ENCODE peak calls at places on chromosomes 4 and X, in seven cellular contexts. One of them, this sample, is unnamed.

GRCh38 chr4:72295966-72296557 is 264.3 kb downstream of the NPFFR2 start:
- DNase-seq in AG10803: peak
- DNase-seq in upper lobe of right lung: no peak
- DNase-seq in SK-N-SH: peak
- DNase-seq in PC-3: peak
- DNase-seq in mucosa of descending colon: no peak
- DNase-seq in heart right ventricle: no peak
- DNase-seq in this sample: peak

GRCh38 chr4:101292901-101293300 is 54.4 kb downstream of the PPP3CA start:
- DNase-seq in AG10803: peak
- DNase-seq in upper lobe of right lung: no peak
- DNase-seq in SK-N-SH: no peak
- DNase-seq in PC-3: no peak
- DNase-seq in mucosa of descending colon: no peak
- DNase-seq in heart right ventricle: no peak
- DNase-seq in this sample: no peak

GRCh38 chrX:5775985-5776384 is 452.7 kb downstream of the NLGN4X start:
- DNase-seq in AG10803: no peak
- DNase-seq in upper lobe of right lung: no peak
- DNase-seq in SK-N-SH: no peak
- DNase-seq in PC-3: no peak
- DNase-seq in mucosa of descending colon: no peak
- DNase-seq in heart right ventricle: no peak
- DNase-seq in this sample: no peak

GRCh38 chr4:136713140-136713539 is 819.2 kb downstream of the PCDH18 start:
- DNase-seq in AG10803: no peak
- DNase-seq in upper lobe of right lung: no peak
- DNase-seq in SK-N-SH: no peak
- DNase-seq in PC-3: peak
- DNase-seq in mucosa of descending colon: no peak
- DNase-seq in heart right ventricle: no peak
- DNase-seq in this sample: no peak

GRCh38 chr4:103018391-103019318 is 850 bp downstream of the SLC9B1 start:
- DNase-seq in AG10803: peak
- DNase-seq in upper lobe of right lung: peak
- DNase-seq in SK-N-SH: peak
- DNase-seq in PC-3: no peak
- DNase-seq in mucosa of descending colon: peak
- DNase-seq in heart right ventricle: peak
- DNase-seq in this sample: no peak

GRCh38 chr4:184014301-184014700 is 109.2 kb downstream of the STOX2 start:
- DNase-seq in AG10803: no peak
- DNase-seq in upper lobe of right lung: no peak
- DNase-seq in SK-N-SH: peak
- DNase-seq in PC-3: peak
- DNase-seq in mucosa of descending colon: no peak
- DNase-seq in heart right ventricle: no peak
- DNase-seq in this sample: no peak

GRCh38 chrX:121579016-121579760 is 531.8 kb downstream of the GLUD2 start:
- DNase-seq in AG10803: peak
- DNase-seq in upper lobe of right lung: no peak
- DNase-seq in SK-N-SH: peak
- DNase-seq in PC-3: peak
- DNase-seq in mucosa of descending colon: no peak
- DNase-seq in heart right ventricle: peak
- DNase-seq in this sample: peak

GRCh38 chrX:118251251-118251650 is 94.7 kb upstream of the WDR44 start:
- DNase-seq in AG10803: peak
- DNase-seq in upper lobe of right lung: no peak
- DNase-seq in SK-N-SH: no peak
- DNase-seq in PC-3: no peak
- DNase-seq in mucosa of descending colon: no peak
- DNase-seq in heart right ventricle: no peak
- DNase-seq in this sample: peak

GRCh38 chr4:105058177-105058812 is 88.4 kb upstream of the TET2 start:
- DNase-seq in AG10803: no peak
- DNase-seq in upper lobe of right lung: no peak
- DNase-seq in SK-N-SH: no peak
- DNase-seq in PC-3: peak
- DNase-seq in mucosa of descending colon: no peak
- DNase-seq in heart right ventricle: no peak
- DNase-seq in this sample: peak

GRCh38 chrX:150635952-150636351 is 57.2 kb upstream of the MTMR1 start:
- DNase-seq in AG10803: peak
- DNase-seq in upper lobe of right lung: no peak
- DNase-seq in SK-N-SH: no peak
- DNase-seq in PC-3: peak
- DNase-seq in mucosa of descending colon: no peak
- DNase-seq in heart right ventricle: no peak
- DNase-seq in this sample: peak

GRCh38 chr4:136329042-136329662 is 1203.1 kb downstream of the PCDH18 start:
- DNase-seq in AG10803: no peak
- DNase-seq in upper lobe of right lung: no peak
- DNase-seq in SK-N-SH: no peak
- DNase-seq in PC-3: peak
- DNase-seq in mucosa of descending colon: no peak
- DNase-seq in heart right ventricle: no peak
- DNase-seq in this sample: no peak

GRCh38 chr4:1842339-1842895 is 13.5 kb downstream of the LETM1 start:
- DNase-seq in AG10803: no peak
- DNase-seq in upper lobe of right lung: no peak
- DNase-seq in SK-N-SH: no peak
- DNase-seq in PC-3: no peak
- DNase-seq in mucosa of descending colon: no peak
- DNase-seq in heart right ventricle: no peak
- DNase-seq in this sample: no peak

GRCh38 chrX:133325422-133325821 is 89.9 kb downstream of the GPC4 start:
- DNase-seq in AG10803: no peak
- DNase-seq in upper lobe of right lung: no peak
- DNase-seq in SK-N-SH: no peak
- DNase-seq in PC-3: peak
- DNase-seq in mucosa of descending colon: no peak
- DNase-seq in heart right ventricle: no peak
- DNase-seq in this sample: no peak

GRCh38 chr4:115121351-115122043 is 8.1 kb upstream of the NDST4 start:
- DNase-seq in AG10803: no peak
- DNase-seq in upper lobe of right lung: no peak
- DNase-seq in SK-N-SH: no peak
- DNase-seq in PC-3: no peak
- DNase-seq in mucosa of descending colon: no peak
- DNase-seq in heart right ventricle: no peak
- DNase-seq in this sample: no peak

GRCh38 chr4:57191523-57192034 is 81.4 kb upstream of the IGFBP7 start:
- DNase-seq in AG10803: no peak
- DNase-seq in upper lobe of right lung: no peak
- DNase-seq in SK-N-SH: no peak
- DNase-seq in PC-3: peak
- DNase-seq in mucosa of descending colon: no peak
- DNase-seq in heart right ventricle: no peak
- DNase-seq in this sample: no peak

GRCh38 chr4:24002641-24002966 is 112.8 kb upstream of the PPARGC1A start:
- DNase-seq in AG10803: no peak
- DNase-seq in upper lobe of right lung: no peak
- DNase-seq in SK-N-SH: no peak
- DNase-seq in PC-3: no peak
- DNase-seq in mucosa of descending colon: no peak
- DNase-seq in heart right ventricle: no peak
- DNase-seq in this sample: no peak

GRCh38 chr4:86596802-86597201 is 2.7 kb downstream of the PTPN13 start:
- DNase-seq in AG10803: no peak
- DNase-seq in upper lobe of right lung: no peak
- DNase-seq in SK-N-SH: no peak
- DNase-seq in PC-3: peak
- DNase-seq in mucosa of descending colon: no peak
- DNase-seq in heart right ventricle: no peak
- DNase-seq in this sample: peak
- H3K4me3 ChIP-seq in AG10803: peak
- H3K4me3 ChIP-seq in upper lobe of right lung: peak
- H3K4me3 ChIP-seq in SK-N-SH: no peak
- H3K4me3 ChIP-seq in PC-3: peak
- H3K4me3 ChIP-seq in mucosa of descending colon: no peak
- H3K4me3 ChIP-seq in heart right ventricle: no peak
- H3K4me3 ChIP-seq in this sample: peak

DNA sequence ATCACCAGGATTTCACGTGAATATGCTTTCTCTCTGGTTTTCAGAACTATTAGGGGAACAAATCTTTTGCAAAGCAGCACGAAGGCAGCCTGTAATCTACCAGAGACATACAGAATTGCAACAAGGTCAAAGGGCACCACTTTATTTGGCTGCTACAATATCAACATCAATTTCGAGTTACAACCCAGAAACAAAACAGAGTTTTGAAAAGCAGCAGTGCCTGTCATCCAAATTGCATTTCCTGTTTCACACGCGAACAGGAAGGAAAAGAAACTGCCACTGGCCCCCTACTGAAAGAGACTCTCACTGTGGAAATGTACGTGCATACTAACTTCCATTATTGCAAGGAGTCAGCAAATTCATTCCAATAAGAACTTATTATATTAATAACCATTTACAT is 17.1 kb upstream of the C1QTNF7 start:
- DNase-seq in AG10803: no peak
- DNase-seq in upper lobe of right lung: no peak
- DNase-seq in SK-N-SH: peak
- DNase-seq in PC-3: no peak
- DNase-seq in mucosa of descending colon: no peak
- DNase-seq in heart right ventricle: no peak
- DNase-seq in this sample: peak
- H3K4me3 ChIP-seq in AG10803: no peak
- H3K4me3 ChIP-seq in upper lobe of right lung: no peak
- H3K4me3 ChIP-seq in SK-N-SH: no peak
- H3K4me3 ChIP-seq in PC-3: no peak
- H3K4me3 ChIP-seq in mucosa of descending colon: no peak
- H3K4me3 ChIP-seq in heart right ventricle: no peak
- H3K4me3 ChIP-seq in this sample: no peak

GRCh38 chr4:99058228-99058627 is 30.4 kb downstream of the ADH5 start:
- DNase-seq in AG10803: no peak
- DNase-seq in upper lobe of right lung: no peak
- DNase-seq in SK-N-SH: no peak
- DNase-seq in PC-3: no peak
- DNase-seq in mucosa of descending colon: no peak
- DNase-seq in heart right ventricle: peak
- DNase-seq in this sample: no peak
- H3K4me3 ChIP-seq in AG10803: no peak
- H3K4me3 ChIP-seq in upper lobe of right lung: no peak
- H3K4me3 ChIP-seq in SK-N-SH: no peak
- H3K4me3 ChIP-seq in PC-3: no peak
- H3K4me3 ChIP-seq in mucosa of descending colon: no peak
- H3K4me3 ChIP-seq in heart right ventricle: no peak
- H3K4me3 ChIP-seq in this sample: no peak

GRCh38 chr4:5892321-5893012 is 419 bp downstream of the CRMP1 start:
- DNase-seq in AG10803: no peak
- DNase-seq in upper lobe of right lung: no peak
- DNase-seq in SK-N-SH: peak
- DNase-seq in PC-3: no peak
- DNase-seq in mucosa of descending colon: no peak
- DNase-seq in heart right ventricle: no peak
- DNase-seq in this sample: no peak
- H3K4me3 ChIP-seq in AG10803: no peak
- H3K4me3 ChIP-seq in upper lobe of right lung: no peak
- H3K4me3 ChIP-seq in SK-N-SH: no peak
- H3K4me3 ChIP-seq in PC-3: no peak
- H3K4me3 ChIP-seq in mucosa of descending colon: no peak
- H3K4me3 ChIP-seq in heart right ventricle: no peak
- H3K4me3 ChIP-seq in this sample: no peak